ENCODE peak calls at places on chromosome 5, in seven cellular contexts. H is vagina; X is GM13977; V is COR-L47; N is activated naive CD8-positive, alpha-beta T cell treated with anti-CD3 and anti-CD28 coated beads for 36 hours; A is stimulated activated CD4-positive, alpha-beta T cell treated with anti-CD3 and anti-CD28 coated beads, Interleukin-2, amount 100 ng/mL, for 48 hours; C is colonic mucosa. M is an unnamed sample.

GRCh38 chr5:113489299-113489698 is 1.0 kb upstream of the MCC start:
- DNase-seq in H (no peak), X (peak), V (no peak), N (peak), A (no peak), C (no peak), M (no peak)

GRCh38 chr5:73596705-73597328 is 29.2 kb upstream of the ARHGEF28 start:
- DNase-seq in H (no peak), X (no peak), V (peak), N (no peak), A (peak), C (peak), M (no peak)

GRCh38 chr5:88952344-88952743 is 69.4 kb upstream of the MEF2C start:
- DNase-seq in H (no peak), X (no peak), V (peak), N (no peak), A (no peak), C (no peak), M (no peak)

GRCh38 chr5:157915638-157916037 is 56.7 kb upstream of the CLINT1 start:
- DNase-seq in H (no peak), X (no peak), V (peak), N (no peak), A (no peak), C (peak), M (no peak)

GRCh38 chr5:176388341-176389113 is at the start of the genes HIGD2A and NOP16:
- DNase-seq in H (no peak), X (peak), V (peak), N (peak), A (peak), C (peak), M (peak)

GRCh38 chr5:177098103-177098771 is 11.5 kb downstream of the FGFR4 start:
- DNase-seq in H (no peak), X (no peak), V (peak), N (no peak), A (no peak), C (no peak), M (no peak)

GRCh38 chr5:165209101-165209727 is 1703.8 kb downstream of the MAT2B start:
- DNase-seq in H (no peak), X (peak), V (no peak), N (no peak), A (no peak), C (no peak), M (no peak)

GRCh38 chr5:139774980-139775654 is 20.5 kb upstream of the PSD2 start:
- DNase-seq in H (no peak), X (peak), V (peak), N (peak), A (peak), C (peak), M (peak)

GRCh38 chr5:140710899-140711552 is 10.8 kb downstream of the ZMAT2 start:
- DNase-seq in H (no peak), X (peak), V (peak), N (peak), A (peak), C (peak), M (peak)

M was measured in stimulated activated naive CD8-positive, alpha-beta T cell treated with anti-CD3 and anti-CD28 coated beads, Interleukin-15, amount 100 ng/mL, for 72 hours.